ENCODE peak calls at places on chromosomes 4 and X, in five cellular contexts. U is pancreas; K is tibial nerve; P is CD8-positive, alpha-beta T cell; V is stomach. R is an unnamed sample. For H3K4me1, the result is how much of the 10 kb centered on the place peaks cover.

GRCh38 chrX:50567636-50568035 is 97.0 kb upstream of the DGKK start:
- DNase-seq in U (no peak), K (no peak), P (no peak), V (no peak), R (no peak)

GRCh38 chr4:168811793-168812651 is 198.0 kb downstream of the CBR4 start:
- DNase-seq in U (no peak), K (no peak), P (no peak), V (no peak), R (no peak)

GRCh38 chrX:147476008-147476407 is 435.7 kb upstream of the FMR1 start:
- DNase-seq in U (no peak), K (no peak), P (no peak), V (no peak), R (no peak)

GRCh38 chr4:148503681-148504080 is 61.5 kb upstream of the NR3C2 start:
- DNase-seq in U (no peak), K (no peak), P (no peak), V (no peak), R (no peak)

GRCh38 chrX:133921084-133921483 is 64.3 kb downstream of the GPC3 start:
- DNase-seq in U (no peak), K (no peak), P (no peak), V (no peak), R (no peak)

GRCh38 chrX:6498324-6498723 is 36.6 kb downstream of the VCX3A start:
- DNase-seq in U (no peak), K (no peak), P (no peak), V (no peak), R (no peak)

GRCh38 chr4:87108142-87108546 is 112.3 kb downstream of the KLHL8 start:
- DNase-seq in U (no peak), K (no peak), P (no peak), V (no peak), R (no peak)

GRCh38 chr4:155608231-155608885 is 58.3 kb upstream of the GUCY1A1 start:
- DNase-seq in U (no peak), K (no peak), P (no peak), V (no peak), R (no peak)

GRCh38 chrX:40550069-40550468 is 30.7 kb upstream of the ATP6AP2 start:
- DNase-seq in U (peak), K (no peak), P (no peak), V (no peak), R (no peak)

GRCh38 chr4:5409980-5410618 is 298.3 kb downstream of the EVC2 start:
- DNase-seq in U (no peak), K (no peak), P (no peak), V (no peak), R (no peak)

GRCh38 chr4:172683016-172683415 is 485.6 kb upstream of the GALNT7 start:
- DNase-seq in U (no peak), K (no peak), P (no peak), V (no peak), R (no peak)

GRCh38 chrX:137882960-137883359 is 317.0 kb downstream of the ZIC3 start:
- DNase-seq in U (no peak), K (no peak), P (no peak), V (no peak), R (no peak)

GRCh38 chr4:103996637-103997036 is 276.9 kb upstream of the TACR3 start:
- DNase-seq in U (no peak), K (no peak), P (no peak), V (no peak), R (peak)

GRCh38 chr4:7677799-7678301 is 243.1 kb upstream of the PSAPL1 start:
- DNase-seq in U (peak), K (no peak), P (no peak), V (no peak), R (no peak)

GRCh38 chr4:168598191-168598590 is 101.3 kb downstream of the PALLD start:
- DNase-seq in U (no peak), K (no peak), P (no peak), V (no peak), R (no peak)

GRCh38 chr4:173013232-173013932 is 155.2 kb upstream of the GALNT7 start:
- DNase-seq in U (no peak), K (peak), P (no peak), V (peak), R (no peak)

GRCh38 chr4:61580721-61581377 is 380.7 kb downstream of the ADGRL3 start:
- DNase-seq in U (no peak), K (no peak), P (no peak), V (no peak), R (no peak)

GRCh38 chr4:105966046-105966445 is 70.8 kb downstream of the NPNT start:
- DNase-seq in U (no peak), K (no peak), P (no peak), V (no peak), R (no peak)

GRCh38 chrX:11609109-11609508 is 56.6 kb downstream of the ARHGAP6 start:
- DNase-seq in U (no peak), K (no peak), P (no peak), V (no peak), R (no peak)
- H3K4me1 ChIP-seq in U (under half), K (under half), P (under half), V (under half), R (under half)

GRCh38 chr4:11548529-11549176 is 120.0 kb upstream of the HS3ST1 start:
- DNase-seq in U (no peak), K (no peak), P (no peak), V (no peak), R (no peak)
- H3K4me1 ChIP-seq in U (under half), K (under half), P (under half), V (under half), R (under half)

GRCh38 chr4:3747582-3747906 is 18.6 kb upstream of the ADRA2C start:
- DNase-seq in U (no peak), K (no peak), P (no peak), V (no peak), R (no peak)
- H3K4me1 ChIP-seq in U (under half), K (under half), P (under half), V (under half), R (under half)

GRCh38 chr4:84420608-84421007 is 78.5 kb downstream of the NKX6-1 start:
- DNase-seq in U (no peak), K (no peak), P (no peak), V (no peak), R (no peak)
- H3K4me1 ChIP-seq in U (under half), K (under half), P (under half), V (under half), R (under half)

GRCh38 chr4:40307627-40308497 is 27.3 kb upstream of the CHRNA9 start:
- DNase-seq in U (no peak), K (no peak), P (peak), V (peak), R (no peak)

GRCh38 chr4:40305329-40306193 is 29.6 kb upstream of the CHRNA9 start:
- DNase-seq in U (no peak), K (no peak), P (peak), V (no peak), R (no peak)

GRCh38 chr4:40308528-40309122 is 26.5 kb upstream of the CHRNA9 start:
- DNase-seq in U (no peak), K (no peak), P (no peak), V (no peak), R (no peak)

GRCh38 chr4:40306203-40306602 is 28.9 kb upstream of the CHRNA9 start:
- DNase-seq in U (no peak), K (no peak), P (no peak), V (no peak), R (no peak)

DNA sequence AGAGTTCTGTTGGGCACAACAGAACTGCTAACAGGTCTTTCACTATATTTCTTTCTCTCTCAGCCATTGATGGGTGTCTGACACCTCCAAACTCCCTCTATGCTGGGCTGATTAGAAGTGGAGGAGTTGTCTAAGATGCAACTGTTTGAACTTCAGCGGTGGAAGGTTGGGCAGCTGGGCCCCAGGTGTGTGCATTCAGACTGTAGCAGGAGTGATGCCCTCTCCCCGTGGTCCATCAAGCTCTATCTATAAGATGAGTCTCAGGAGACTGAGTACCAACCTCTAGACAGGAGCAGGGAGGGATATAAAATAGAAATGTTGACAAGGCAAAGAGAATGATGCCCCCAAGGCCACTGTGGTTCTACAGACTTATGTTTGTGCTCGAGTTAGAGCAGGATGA is 28.1 kb upstream of the CHRNA9 start:
- DNase-seq in U (no peak), K (no peak), P (peak), V (no peak), R (no peak)
- H3K4me1 ChIP-seq in U (under half), K (under half), P (half or more), V (under half), R (under half)

DNA sequence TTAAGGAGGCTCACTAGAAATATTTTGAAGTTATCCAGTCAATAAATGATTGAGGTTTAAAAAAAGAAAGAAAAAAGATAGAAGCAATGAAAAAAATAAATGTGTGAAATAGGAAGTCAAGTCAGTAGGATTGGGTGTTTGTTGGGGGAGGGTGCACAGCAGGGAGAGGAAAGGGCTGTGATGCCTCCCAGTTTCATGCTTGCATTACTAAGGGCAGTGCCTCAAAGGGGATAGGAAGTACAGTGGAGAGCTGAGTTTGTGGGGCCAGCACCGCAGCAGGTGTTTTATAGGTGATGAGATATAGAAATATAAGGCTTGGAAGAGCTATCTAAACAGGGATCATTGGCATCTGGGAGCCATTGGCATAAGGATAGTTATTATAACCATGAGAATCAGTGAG is 919.2 kb downstream of the STIM2 start:
- DNase-seq in U (no peak), K (no peak), P (no peak), V (no peak), R (no peak)
- H3K4me1 ChIP-seq in U (under half), K (under half), P (under half), V (under half), R (under half)

GRCh38 chr4:141121768-141122415 is 11.4 kb downstream of the RNF150 start:
- DNase-seq in U (no peak), K (no peak), P (no peak), V (no peak), R (no peak)
- H3K4me1 ChIP-seq in U (under half), K (under half), P (under half), V (under half), R (under half)

DNA sequence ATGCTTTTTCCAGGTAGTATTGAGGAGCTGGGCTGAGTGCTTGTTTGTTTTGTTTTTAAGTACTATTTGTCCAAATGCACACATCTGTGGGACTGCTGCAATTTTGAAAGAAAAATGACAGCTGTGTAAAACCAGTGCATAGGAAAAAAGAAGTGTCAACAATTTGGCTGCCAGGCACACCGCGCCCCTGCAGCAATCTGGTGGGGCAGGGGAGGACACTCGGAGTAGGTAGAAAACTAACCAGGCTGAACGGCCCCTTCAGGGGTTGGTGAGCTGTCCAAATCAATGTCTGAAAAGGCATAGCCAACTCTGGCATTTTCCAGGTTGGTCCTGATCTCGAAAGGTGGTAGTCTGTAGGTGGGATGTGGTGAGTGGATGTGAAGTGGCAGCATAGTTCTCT is 1.1 kb downstream of the LDOC1 start:
- DNase-seq in U (no peak), K (no peak), P (no peak), V (no peak), R (no peak)
- H3K4me1 ChIP-seq in U (under half), K (under half), P (under half), V (under half), R (under half)

R was measured in breast epithelium.